ENCODE peak calls at places on chromosomes 1 and 21, in nine cellular contexts. One of them, this sample, is unnamed.

GRCh38 chr1:80436851-80437250 is 1363.9 kb upstream of the ADGRL2 start:
- DNase-seq in pancreas: no peak
- DNase-seq in lung: no peak
- DNase-seq in gastrocnemius medialis: no peak
- DNase-seq in colonic mucosa: no peak
- DNase-seq in tibial nerve: no peak
- DNase-seq in effector memory CD4-positive, alpha-beta T cell: no peak
- DNase-seq in neural progenitor cell: no peak
- DNase-seq in CD8-positive, alpha-beta memory T cell: no peak
- DNase-seq in this sample: no peak

GRCh38 chr1:40803447-40803846 is 19.9 kb downstream of the KCNQ4 start:
- DNase-seq in pancreas: no peak
- DNase-seq in lung: no peak
- DNase-seq in gastrocnemius medialis: no peak
- DNase-seq in colonic mucosa: no peak
- DNase-seq in tibial nerve: no peak
- DNase-seq in effector memory CD4-positive, alpha-beta T cell: no peak
- DNase-seq in neural progenitor cell: peak; percentile 39
- DNase-seq in CD8-positive, alpha-beta memory T cell: no peak
- DNase-seq in this sample: no peak

GRCh38 chr1:36924282-36924791 is 110.0 kb downstream of the GRIK3 start:
- DNase-seq in pancreas: peak; percentile 72
- DNase-seq in lung: peak; percentile 43
- DNase-seq in gastrocnemius medialis: no peak
- DNase-seq in colonic mucosa: peak; percentile 24
- DNase-seq in tibial nerve: peak; percentile 27
- DNase-seq in effector memory CD4-positive, alpha-beta T cell: no peak
- DNase-seq in neural progenitor cell: peak; percentile 96
- DNase-seq in CD8-positive, alpha-beta memory T cell: peak; percentile 3
- DNase-seq in this sample: peak; percentile 5

GRCh38 chr1:1183221-1183747 is 9.6 kb downstream of the TTLL10 start:
- DNase-seq in pancreas: peak; percentile 22
- DNase-seq in lung: no peak
- DNase-seq in gastrocnemius medialis: no peak
- DNase-seq in colonic mucosa: no peak
- DNase-seq in tibial nerve: no peak
- DNase-seq in effector memory CD4-positive, alpha-beta T cell: no peak
- DNase-seq in neural progenitor cell: peak; percentile 13
- DNase-seq in CD8-positive, alpha-beta memory T cell: no peak
- DNase-seq in this sample: no peak

GRCh38 chr1:171581766-171582165 is 40.3 kb upstream of the MYOCOS start:
- DNase-seq in pancreas: no peak
- DNase-seq in lung: no peak
- DNase-seq in gastrocnemius medialis: no peak
- DNase-seq in colonic mucosa: no peak
- DNase-seq in tibial nerve: no peak
- DNase-seq in effector memory CD4-positive, alpha-beta T cell: no peak
- DNase-seq in neural progenitor cell: no peak
- DNase-seq in CD8-positive, alpha-beta memory T cell: no peak
- DNase-seq in this sample: no peak

GRCh38 chr21:44455524-44456206 is 355 bp downstream of the LRRC3 start:
- DNase-seq in pancreas: peak; percentile 64
- DNase-seq in lung: peak; percentile 51
- DNase-seq in gastrocnemius medialis: no peak
- DNase-seq in colonic mucosa: peak; percentile 60
- DNase-seq in tibial nerve: no peak
- DNase-seq in effector memory CD4-positive, alpha-beta T cell: no peak
- DNase-seq in neural progenitor cell: peak; percentile 67
- DNase-seq in CD8-positive, alpha-beta memory T cell: no peak
- DNase-seq in this sample: peak; percentile 25

GRCh38 chr1:172959578-172959977 is 91.2 kb downstream of the TNFSF18 start:
- DNase-seq in pancreas: no peak
- DNase-seq in lung: no peak
- DNase-seq in gastrocnemius medialis: no peak
- DNase-seq in colonic mucosa: peak; percentile 30
- DNase-seq in tibial nerve: no peak
- DNase-seq in effector memory CD4-positive, alpha-beta T cell: no peak
- DNase-seq in neural progenitor cell: no peak
- DNase-seq in CD8-positive, alpha-beta memory T cell: no peak
- DNase-seq in this sample: no peak

GRCh38 chr1:111909010-111909409 is 80.5 kb downstream of the KCND3 start:
- DNase-seq in pancreas: no peak
- DNase-seq in lung: no peak
- DNase-seq in gastrocnemius medialis: no peak
- DNase-seq in colonic mucosa: no peak
- DNase-seq in tibial nerve: no peak
- DNase-seq in effector memory CD4-positive, alpha-beta T cell: no peak
- DNase-seq in neural progenitor cell: peak; percentile 58
- DNase-seq in CD8-positive, alpha-beta memory T cell: no peak
- DNase-seq in this sample: no peak

GRCh38 chr1:159778266-159778665 is 2.5 kb upstream of the DUSP23 start:
- DNase-seq in pancreas: no peak
- DNase-seq in lung: no peak
- DNase-seq in gastrocnemius medialis: no peak
- DNase-seq in colonic mucosa: no peak
- DNase-seq in tibial nerve: no peak
- DNase-seq in effector memory CD4-positive, alpha-beta T cell: no peak
- DNase-seq in neural progenitor cell: no peak
- DNase-seq in CD8-positive, alpha-beta memory T cell: no peak
- DNase-seq in this sample: no peak

GRCh38 chr1:223810586-223810985 is 35.2 kb downstream of the TP53BP2 start:
- DNase-seq in pancreas: no peak
- DNase-seq in lung: no peak
- DNase-seq in gastrocnemius medialis: no peak
- DNase-seq in colonic mucosa: no peak
- DNase-seq in tibial nerve: no peak
- DNase-seq in effector memory CD4-positive, alpha-beta T cell: no peak
- DNase-seq in neural progenitor cell: no peak
- DNase-seq in CD8-positive, alpha-beta memory T cell: no peak
- DNase-seq in this sample: no peak

GRCh38 chr1:6581561-6582305 is 1.9 kb downstream of the ZBTB48 start:
- DNase-seq in pancreas: no peak
- DNase-seq in lung: peak; percentile 48
- DNase-seq in gastrocnemius medialis: peak; percentile 25
- DNase-seq in colonic mucosa: peak; percentile 45
- DNase-seq in tibial nerve: no peak
- DNase-seq in effector memory CD4-positive, alpha-beta T cell: no peak
- DNase-seq in neural progenitor cell: no peak
- DNase-seq in CD8-positive, alpha-beta memory T cell: no peak
- DNase-seq in this sample: no peak

GRCh38 chr1:104648269-104648691 is 898.6 kb downstream of the AMY1C start:
- DNase-seq in pancreas: no peak
- DNase-seq in lung: no peak
- DNase-seq in gastrocnemius medialis: no peak
- DNase-seq in colonic mucosa: no peak
- DNase-seq in tibial nerve: no peak
- DNase-seq in effector memory CD4-positive, alpha-beta T cell: no peak
- DNase-seq in neural progenitor cell: peak; percentile 59
- DNase-seq in CD8-positive, alpha-beta memory T cell: no peak
- DNase-seq in this sample: no peak

GRCh38 chr1:30525980-30526651 is 197.3 kb downstream of the MATN1 start:
- DNase-seq in pancreas: no peak
- DNase-seq in lung: no peak
- DNase-seq in gastrocnemius medialis: peak; percentile 94
- DNase-seq in colonic mucosa: no peak
- DNase-seq in tibial nerve: no peak
- DNase-seq in effector memory CD4-positive, alpha-beta T cell: no peak
- DNase-seq in neural progenitor cell: no peak
- DNase-seq in CD8-positive, alpha-beta memory T cell: no peak
- DNase-seq in this sample: peak; percentile 25

GRCh38 chr1:223724376-223724775 is 12.0 kb downstream of the CAPN2 start:
- DNase-seq in pancreas: no peak
- DNase-seq in lung: no peak
- DNase-seq in gastrocnemius medialis: no peak
- DNase-seq in colonic mucosa: no peak
- DNase-seq in tibial nerve: no peak
- DNase-seq in effector memory CD4-positive, alpha-beta T cell: no peak
- DNase-seq in neural progenitor cell: no peak
- DNase-seq in CD8-positive, alpha-beta memory T cell: no peak
- DNase-seq in this sample: no peak

DNA sequence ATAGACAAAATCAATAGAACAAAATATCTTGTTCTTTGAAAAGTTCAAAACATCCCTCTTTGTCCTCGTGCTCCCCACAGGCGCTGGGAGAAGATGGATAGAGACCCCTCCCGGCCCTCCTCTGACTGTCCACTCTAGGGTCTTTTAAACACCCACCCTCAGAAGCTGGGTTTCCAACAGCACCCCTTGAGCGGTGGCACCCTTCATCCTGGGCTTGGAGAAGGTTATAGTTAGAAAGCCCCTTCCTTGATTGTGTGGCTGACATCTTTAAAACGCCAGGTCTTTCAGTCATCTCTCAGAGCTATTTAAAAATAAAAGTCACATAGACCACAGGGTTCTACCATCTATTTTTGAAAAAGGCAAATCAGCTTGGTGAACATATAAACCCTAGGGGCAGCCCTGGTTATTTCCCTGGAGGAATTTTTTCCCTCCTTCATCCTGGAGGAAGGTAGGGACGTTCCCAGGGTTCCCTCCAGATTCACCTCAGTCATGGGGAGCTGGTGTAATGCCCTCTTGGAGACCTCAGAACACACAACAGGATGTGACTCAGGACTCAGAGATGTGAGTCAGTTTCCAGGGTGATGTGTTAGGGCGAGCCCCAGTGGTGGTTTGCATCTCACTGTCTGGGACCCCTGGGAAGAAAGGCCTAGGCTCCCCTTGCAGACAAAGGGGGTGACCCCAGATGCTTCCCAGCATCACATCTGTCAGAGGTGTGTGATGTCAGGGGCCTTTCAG is 138.5 kb downstream of the CLIC6 start:
- DNase-seq in pancreas: no peak
- DNase-seq in lung: no peak
- DNase-seq in gastrocnemius medialis: peak; percentile 53
- DNase-seq in colonic mucosa: no peak
- DNase-seq in tibial nerve: no peak
- DNase-seq in effector memory CD4-positive, alpha-beta T cell: peak; percentile 71
- DNase-seq in neural progenitor cell: no peak
- DNase-seq in CD8-positive, alpha-beta memory T cell: peak; percentile 4
- DNase-seq in this sample: peak; percentile 67
- H3K36me3 ChIP-seq in pancreas: no peaks in the 10 kb centered on the region
- H3K36me3 ChIP-seq in lung: no peaks in the 10 kb centered on the region
- H3K36me3 ChIP-seq in gastrocnemius medialis: no peaks in the 10 kb centered on the region
- H3K36me3 ChIP-seq in colonic mucosa: no peaks in the 10 kb centered on the region
- H3K36me3 ChIP-seq in tibial nerve: no peaks in the 10 kb centered on the region
- H3K36me3 ChIP-seq in effector memory CD4-positive, alpha-beta T cell: peaks cover 13% of the 10 kb centered on the region
- H3K36me3 ChIP-seq in neural progenitor cell: no peaks in the 10 kb centered on the region
- H3K36me3 ChIP-seq in CD8-positive, alpha-beta memory T cell: peaks cover 7% of the 10 kb centered on the region
- H3K36me3 ChIP-seq in this sample: no peaks in the 10 kb centered on the region

GRCh38 chr1:203304919-203305808 is at the start of gene BTG2:
- DNase-seq in pancreas: peak; percentile 96
- DNase-seq in lung: peak; percentile 91
- DNase-seq in gastrocnemius medialis: peak; percentile 93
- DNase-seq in colonic mucosa: peak; percentile 95
- DNase-seq in tibial nerve: peak; percentile 89
- DNase-seq in effector memory CD4-positive, alpha-beta T cell: peak; percentile 87
- DNase-seq in neural progenitor cell: peak; percentile 97
- DNase-seq in CD8-positive, alpha-beta memory T cell: peak; percentile 89
- DNase-seq in this sample: peak; percentile 88
- H3K36me3 ChIP-seq in pancreas: peaks cover 22% of the 10 kb centered on the region
- H3K36me3 ChIP-seq in lung: no peaks in the 10 kb centered on the region
- H3K36me3 ChIP-seq in gastrocnemius medialis: peaks cover 21% of the 10 kb centered on the region
- H3K36me3 ChIP-seq in colonic mucosa: no peaks in the 10 kb centered on the region
- H3K36me3 ChIP-seq in tibial nerve: peaks cover 18% of the 10 kb centered on the region
- H3K36me3 ChIP-seq in effector memory CD4-positive, alpha-beta T cell: peaks cover 41% of the 10 kb centered on the region
- H3K36me3 ChIP-seq in neural progenitor cell: no peaks in the 10 kb centered on the region
- H3K36me3 ChIP-seq in CD8-positive, alpha-beta memory T cell: peaks cover 32% of the 10 kb centered on the region
- H3K36me3 ChIP-seq in this sample: peaks cover 27% of the 10 kb centered on the region

DNA sequence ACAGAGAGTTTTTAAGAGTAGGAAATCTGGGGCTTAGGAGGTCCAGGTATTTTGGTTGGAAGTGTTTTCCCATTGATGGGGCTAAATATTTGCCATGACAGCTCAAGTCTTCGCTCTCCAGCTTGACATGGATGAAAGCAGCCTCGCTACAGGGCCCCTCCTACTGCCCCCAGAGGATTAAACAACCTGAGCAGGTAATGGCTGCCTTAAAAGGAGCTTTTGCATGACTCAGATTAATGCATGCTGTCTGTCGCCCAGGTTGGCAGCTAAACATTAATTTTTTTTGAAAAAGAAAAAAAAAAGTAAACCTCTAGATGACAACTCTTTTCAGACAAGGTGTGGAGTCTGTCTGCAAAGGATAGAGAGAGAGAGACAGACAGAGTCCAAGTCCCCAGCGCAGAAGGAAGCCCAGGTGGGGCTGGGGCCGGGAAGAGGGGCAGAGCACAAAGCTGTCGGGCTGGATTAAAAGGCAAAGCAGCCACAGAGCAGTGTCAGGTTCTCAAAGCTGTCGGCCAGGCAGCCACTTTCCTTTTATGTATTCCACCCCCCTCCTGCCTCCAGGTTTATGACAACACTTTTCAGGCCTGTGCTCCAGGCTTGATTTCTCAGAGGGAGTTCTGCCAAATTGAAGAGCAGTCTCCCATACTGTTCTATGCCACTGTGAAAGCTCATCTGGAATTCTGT is 127.9 kb downstream of the CLIC6 start:
- DNase-seq in pancreas: no peak
- DNase-seq in lung: no peak
- DNase-seq in gastrocnemius medialis: peak; percentile 72
- DNase-seq in colonic mucosa: peak; percentile 49
- DNase-seq in tibial nerve: no peak
- DNase-seq in effector memory CD4-positive, alpha-beta T cell: no peak
- DNase-seq in neural progenitor cell: no peak
- DNase-seq in CD8-positive, alpha-beta memory T cell: no peak
- DNase-seq in this sample: no peak
- H3K36me3 ChIP-seq in pancreas: no peaks in the 10 kb centered on the region
- H3K36me3 ChIP-seq in lung: peaks cover 4% of the 10 kb centered on the region
- H3K36me3 ChIP-seq in gastrocnemius medialis: peaks cover 25% of the 10 kb centered on the region
- H3K36me3 ChIP-seq in colonic mucosa: no peaks in the 10 kb centered on the region
- H3K36me3 ChIP-seq in tibial nerve: no peaks in the 10 kb centered on the region
- H3K36me3 ChIP-seq in effector memory CD4-positive, alpha-beta T cell: peaks cover 75% of the 10 kb centered on the region
- H3K36me3 ChIP-seq in neural progenitor cell: no peaks in the 10 kb centered on the region
- H3K36me3 ChIP-seq in CD8-positive, alpha-beta memory T cell: peaks cover 54% of the 10 kb centered on the region
- H3K36me3 ChIP-seq in this sample: peaks cover 31% of the 10 kb centered on the region

GRCh38 chr1:200976634-200977033 is 46.9 kb downstream of the KIF21B start:
- DNase-seq in pancreas: no peak
- DNase-seq in lung: no peak
- DNase-seq in gastrocnemius medialis: no peak
- DNase-seq in colonic mucosa: no peak
- DNase-seq in tibial nerve: no peak
- DNase-seq in effector memory CD4-positive, alpha-beta T cell: no peak
- DNase-seq in neural progenitor cell: no peak
- DNase-seq in CD8-positive, alpha-beta memory T cell: no peak
- DNase-seq in this sample: no peak
- H3K36me3 ChIP-seq in pancreas: no peaks in the 10 kb centered on the region
- H3K36me3 ChIP-seq in lung: no peaks in the 10 kb centered on the region
- H3K36me3 ChIP-seq in gastrocnemius medialis: no peaks in the 10 kb centered on the region
- H3K36me3 ChIP-seq in colonic mucosa: no peaks in the 10 kb centered on the region
- H3K36me3 ChIP-seq in tibial nerve: no peaks in the 10 kb centered on the region
- H3K36me3 ChIP-seq in effector memory CD4-positive, alpha-beta T cell: peaks cover 86% of the 10 kb centered on the region
- H3K36me3 ChIP-seq in neural progenitor cell: no peaks in the 10 kb centered on the region
- H3K36me3 ChIP-seq in CD8-positive, alpha-beta memory T cell: peaks cover 50% of the 10 kb centered on the region
- H3K36me3 ChIP-seq in this sample: peaks cover 69% of the 10 kb centered on the region

GRCh38 chr1:25967308-25967707 is 30.6 kb downstream of the PAFAH2 start:
- DNase-seq in pancreas: no peak
- DNase-seq in lung: no peak
- DNase-seq in gastrocnemius medialis: no peak
- DNase-seq in colonic mucosa: no peak
- DNase-seq in tibial nerve: no peak
- DNase-seq in effector memory CD4-positive, alpha-beta T cell: no peak
- DNase-seq in neural progenitor cell: no peak
- DNase-seq in CD8-positive, alpha-beta memory T cell: no peak
- DNase-seq in this sample: no peak
- H3K36me3 ChIP-seq in pancreas: peaks cover 21% of the 10 kb centered on the region
- H3K36me3 ChIP-seq in lung: peaks cover 28% of the 10 kb centered on the region
- H3K36me3 ChIP-seq in gastrocnemius medialis: peaks cover 38% of the 10 kb centered on the region
- H3K36me3 ChIP-seq in colonic mucosa: peaks cover 2% of the 10 kb centered on the region
- H3K36me3 ChIP-seq in tibial nerve: peaks cover 4% of the 10 kb centered on the region
- H3K36me3 ChIP-seq in effector memory CD4-positive, alpha-beta T cell: peaks cover 13% of the 10 kb centered on the region
- H3K36me3 ChIP-seq in neural progenitor cell: no peaks in the 10 kb centered on the region
- H3K36me3 ChIP-seq in CD8-positive, alpha-beta memory T cell: peaks cover 20% of the 10 kb centered on the region
- H3K36me3 ChIP-seq in this sample: peaks cover 15% of the 10 kb centered on the region

GRCh38 chr1:22056043-22056442 is 3.5 kb downstream of the CDC42 start:
- DNase-seq in pancreas: no peak
- DNase-seq in lung: no peak
- DNase-seq in gastrocnemius medialis: no peak
- DNase-seq in colonic mucosa: no peak
- DNase-seq in tibial nerve: no peak
- DNase-seq in effector memory CD4-positive, alpha-beta T cell: no peak
- DNase-seq in neural progenitor cell: no peak
- DNase-seq in CD8-positive, alpha-beta memory T cell: no peak
- DNase-seq in this sample: no peak
- H3K36me3 ChIP-seq in pancreas: no peaks in the 10 kb centered on the region
- H3K36me3 ChIP-seq in lung: no peaks in the 10 kb centered on the region
- H3K36me3 ChIP-seq in gastrocnemius medialis: no peaks in the 10 kb centered on the region
- H3K36me3 ChIP-seq in colonic mucosa: no peaks in the 10 kb centered on the region
- H3K36me3 ChIP-seq in tibial nerve: no peaks in the 10 kb centered on the region
- H3K36me3 ChIP-seq in effector memory CD4-positive, alpha-beta T cell: peaks cover 5% of the 10 kb centered on the region
- H3K36me3 ChIP-seq in neural progenitor cell: no peaks in the 10 kb centered on the region
- H3K36me3 ChIP-seq in CD8-positive, alpha-beta memory T cell: no peaks in the 10 kb centered on the region
- H3K36me3 ChIP-seq in this sample: peaks cover 7% of the 10 kb centered on the region